ENCODE peak calls at places on chromosome 22, in six cellular contexts. H, U, L, N, R and T are unnamed samples.

GRCh38 chr22:49007013-49007653 is 820.5 kb downstream of the BRD1 start:
- DNase-seq in H (peak; percentile 5), R (no peak), N (no peak), L (no peak), U (no peak), T (no peak)

GRCh38 chr22:49871482-49871881 is 17.8 kb downstream of the ZBED4 start:
- DNase-seq in H (peak; percentile 5), L (no peak), N (no peak), R (no peak), U (peak; percentile 6), T (no peak)

GRCh38 chr22:50143096-50143495 is 27.4 kb upstream of the PANX2 start:
- DNase-seq in U (no peak), R (no peak), N (no peak), H (no peak), L (no peak), T (no peak)

GRCh38 chr22:42957958-42958357 is 57.0 kb downstream of the PACSIN2 start:
- DNase-seq in L (no peak), H (no peak), U (no peak), R (no peak), N (no peak), T (no peak)

GRCh38 chr22:29499852-29500251 is 19.8 kb downstream of the NEFH start:
- DNase-seq in R (no peak), H (no peak), N (no peak), U (no peak), L (no peak), T (no peak)

GRCh38 chr22:42473484-42474193 is 41.4 kb upstream of the NFAM1 start:
- DNase-seq in H (no peak), U (peak; percentile 56), N (peak; percentile 13), L (peak; percentile 73), R (no peak), T (peak; percentile 74)

GRCh38 chr22:47386812-47387510 is 624.5 kb downstream of the TBC1D22A start:
- DNase-seq in L (no peak), U (no peak), H (no peak), N (no peak), R (no peak), T (no peak)

GRCh38 chr22:48333323-48333763 is 1494.3 kb downstream of the BRD1 start:
- DNase-seq in H (no peak), N (no peak), U (no peak), R (no peak), L (no peak), T (no peak)

GRCh38 chr22:44357296-44357961 is 44.7 kb upstream of the SHISAL1 start:
- DNase-seq in H (no peak), U (no peak), L (no peak), R (no peak), N (no peak), T (no peak)

GRCh38 chr22:50600541-50600940 is at the start of gene MAPK8IP2:
- DNase-seq in N (no peak), U (peak; percentile 4), H (no peak), R (peak; percentile 48), L (no peak), T (no peak)

GRCh38 chr22:46815132-46815531 is 52.7 kb downstream of the TBC1D22A start:
- DNase-seq in U (no peak), H (no peak), N (no peak), L (no peak), R (no peak), T (no peak)

GRCh38 chr22:27603823-27604190 is 197.7 kb downstream of the MN1 start:
- DNase-seq in R (no peak), H (peak; percentile 29), N (no peak), U (no peak), L (no peak), T (no peak)

GRCh38 chr22:32660292-32660691 is 141.2 kb upstream of the TIMP3 start:
- DNase-seq in U (peak; percentile 16), N (peak; percentile 59), L (peak; percentile 66), H (peak; percentile 71), R (peak; percentile 77), T (peak; percentile 71)

GRCh38 chr22:29268511-29269229 is 602 bp downstream of the EWSR1 start:
- DNase-seq in R (peak; percentile 64), H (peak; percentile 66), U (peak; percentile 31), L (peak; percentile 50), N (peak; percentile 45), T (peak; percentile 48)

GRCh38 chr22:18970180-18970947 is 34.3 kb upstream of the PRODH start:
- DNase-seq in L (no peak), N (peak; percentile 56), U (no peak), R (peak; percentile 71), H (peak; percentile 40), T (no peak)

GRCh38 chr22:29311468-29312217 is 3.9 kb downstream of the RASL10A start:
- DNase-seq in H (no peak), R (peak; percentile 34), N (no peak), L (no peak), U (no peak), T (no peak)

GRCh38 chr22:41302016-41302767 is 867 bp downstream of the ZC3H7B start:
- DNase-seq in L (peak; percentile 33), U (no peak), H (no peak), N (peak; percentile 55), R (no peak), T (no peak)

GRCh38 chr22:50112151-50113118 is 22.6 kb downstream of the MOV10L1 start:
- DNase-seq in L (no peak), H (no peak), N (no peak), U (peak; percentile 25), R (no peak), T (no peak)

GRCh38 chr22:41401781-41402648 is 20.3 kb downstream of the TEF start:
- DNase-seq in U (peak; percentile 82), L (no peak), R (no peak), H (peak; percentile 88), N (no peak), T (peak; percentile 89)

GRCh38 chr22:24505337-24505736 is 10.2 kb downstream of the UPB1 start:
- DNase-seq in U (no peak), L (no peak), N (no peak), H (no peak), R (peak; percentile 34), T (no peak)

GRCh38 chr22:42399315-42400271 is 32.6 kb downstream of the NFAM1 start:
- DNase-seq in U (no peak), N (no peak), H (no peak), R (no peak), L (peak; percentile 35), T (no peak)

GRCh38 chr22:44214187-44214586 is 33.5 kb downstream of the PARVG start:
- DNase-seq in N (no peak), R (no peak), L (no peak), U (no peak), H (no peak), T (no peak)

GRCh38 chr22:43393132-43393844 is 18.5 kb upstream of the MPPED1 start:
- DNase-seq in H (no peak), U (no peak), L (no peak), N (no peak), R (no peak), T (no peak)

GRCh38 chr22:28018461-28018927 is 99.4 kb upstream of the PITPNB start:
- DNase-seq in N (no peak), R (peak; percentile 23), U (no peak), H (peak; percentile 8), L (no peak), T (no peak)

GRCh38 chr22:29343313-29343805 is 27.9 kb upstream of the RASL10A start:
- DNase-seq in R (no peak), H (peak; percentile 84), N (no peak), U (peak; percentile 47), L (no peak), T (peak; percentile 28)

GRCh38 chr22:19120829-19121630 is 1.2 kb downstream of the DGCR2 start:
- DNase-seq in N (no peak), H (peak; percentile 81), U (peak; percentile 76), L (no peak), R (peak; percentile 63), T (peak; percentile 71)

GRCh38 chr22:46581580-46582244 is 38.5 kb upstream of the GRAMD4 start:
- DNase-seq in H (no peak), U (no peak), R (peak; percentile 25), L (no peak), N (no peak), T (no peak)

GRCh38 chr22:46860562-46860961 is 98.1 kb downstream of the TBC1D22A start:
- DNase-seq in H (no peak), L (no peak), U (no peak), R (no peak), N (no peak), T (no peak)

GRCh38 chr22:45504703-45505341 is 2.1 kb downstream of the FBLN1 start:
- DNase-seq in N (peak; percentile 26), R (no peak), L (no peak), U (no peak), H (no peak), T (peak; percentile 39)

GRCh38 chr22:45503816-45504702 is 1.4 kb downstream of the FBLN1 start:
- DNase-seq in H (no peak), U (no peak), R (peak; percentile 29), L (no peak), N (peak; percentile 74), T (peak; percentile 57)

GRCh38 chr22:45503071-45503815 is 560 bp downstream of the FBLN1 start:
- DNase-seq in R (peak; percentile 42), N (no peak), U (no peak), H (no peak), L (no peak), T (peak; percentile 50)

GRCh38 chr22:45499746-45500145 is 2.9 kb upstream of the FBLN1 start:
- DNase-seq in N (no peak), U (no peak), R (peak; percentile 63), H (no peak), L (no peak), T (peak; percentile 48)

GRCh38 chr22:45502215-45503070 is at the start of gene FBLN1:
- DNase-seq in R (peak; percentile 78), N (peak; percentile 70), U (peak; percentile 34), H (no peak), L (no peak), T (peak; percentile 52)
- TF ChIP-seq CTCF in R (peak; percentile 61), N (peak; percentile 44), U (peak; percentile 29), H (no peak), L (no peak), T (peak; percentile 36)

DNA sequence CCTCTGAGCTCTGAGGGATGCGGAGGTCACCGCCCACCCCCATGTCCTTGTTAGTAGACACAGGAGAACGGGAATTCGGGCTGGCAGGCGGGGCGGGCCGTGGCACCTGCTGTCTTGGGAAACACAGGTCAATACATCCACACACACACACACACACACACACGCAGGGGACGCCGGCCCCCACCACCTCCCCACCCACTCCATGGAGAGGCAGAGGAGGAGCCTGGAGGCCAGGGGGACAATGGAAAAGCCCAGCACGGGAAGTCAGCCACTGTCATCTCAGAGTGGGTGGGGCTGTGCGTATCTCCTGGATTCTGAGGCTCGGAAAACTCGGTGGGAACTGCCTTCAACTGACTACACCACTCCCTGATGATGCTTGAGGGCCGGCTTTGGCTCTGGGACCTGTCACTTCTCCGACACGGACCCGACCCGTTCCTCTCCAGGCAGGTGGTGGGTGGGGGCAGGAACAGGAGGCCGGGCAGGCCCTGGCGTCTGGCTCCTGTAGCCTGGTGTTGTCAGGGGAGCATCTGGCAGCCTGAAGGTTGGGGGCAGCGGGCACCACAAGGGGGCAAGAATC is 18.5 kb upstream of the TMEM184B start:
- DNase-seq in H (no peak), R (no peak), N (no peak), U (no peak), L (no peak), T (no peak)
- TF ChIP-seq CTCF in H (no peak), R (no peak), N (no peak), U (no peak), L (peak; percentile 27), T (no peak)

GRCh38 chr22:36334081-36334831 is 53.5 kb downstream of the MYH9 start:
- DNase-seq in R (no peak), H (peak; percentile 21), L (peak; percentile 45), U (no peak), N (no peak), T (no peak)
- TF ChIP-seq CTCF in R (no peak), H (no peak), L (peak; percentile 58), U (peak; percentile 31), N (no peak), T (no peak)

GRCh38 chr22:37643225-37643847 is 3.9 kb downstream of the SH3BP1 start:
- DNase-seq in U (peak; percentile 80), N (peak; percentile 99), R (peak; percentile 69), H (peak; percentile 89), L (peak; percentile 79), T (peak; percentile 77)
- TF ChIP-seq CTCF in U (peak; percentile 82), N (peak; percentile 91), R (peak; percentile 83), H (peak; percentile 90), L (peak; percentile 91), T (peak; percentile 92)